ENCODE peak calls at places on chromosomes 4 and X, in six cellular contexts. One of them, this sample, is unnamed. For H3K27me3, the result is how much of the 10 kb centered on the place peaks cover.

GRCh38 chr4:8176547-8177399 is 18.2 kb upstream of the ABLIM2 start:
- DNase-seq in mammary epithelial cell: peak
- DNase-seq in HCT116: peak
- DNase-seq in heart right ventricle: no peak
- DNase-seq in lower lobe of right lung: peak
- DNase-seq in psoas muscle: no peak
- DNase-seq in this sample: no peak

GRCh38 chr4:92060333-92060732 is 243.4 kb upstream of the GRID2 start:
- DNase-seq in mammary epithelial cell: no peak
- DNase-seq in heart right ventricle: no peak
- DNase-seq in psoas muscle: no peak
- DNase-seq in lower lobe of right lung: no peak
- DNase-seq in HCT116: no peak
- DNase-seq in this sample: no peak

GRCh38 chr4:82885410-82885809 is 5.5 kb downstream of the SEC31A start:
- DNase-seq in HCT116: no peak
- DNase-seq in psoas muscle: no peak
- DNase-seq in lower lobe of right lung: no peak
- DNase-seq in mammary epithelial cell: no peak
- DNase-seq in heart right ventricle: no peak
- DNase-seq in this sample: no peak

GRCh38 chr4:116501954-116502353 is 583.4 kb downstream of the TRAM1L1 start:
- DNase-seq in HCT116: no peak
- DNase-seq in psoas muscle: no peak
- DNase-seq in mammary epithelial cell: peak
- DNase-seq in heart right ventricle: no peak
- DNase-seq in lower lobe of right lung: no peak
- DNase-seq in this sample: no peak

GRCh38 chrX:134717698-134718328 is 59.5 kb upstream of the PLAC1 start:
- DNase-seq in HCT116: no peak
- DNase-seq in heart right ventricle: no peak
- DNase-seq in psoas muscle: no peak
- DNase-seq in mammary epithelial cell: peak
- DNase-seq in lower lobe of right lung: no peak
- DNase-seq in this sample: no peak

GRCh38 chr4:28675582-28675981 is 1814.9 kb downstream of the STIM2 start:
- DNase-seq in mammary epithelial cell: peak
- DNase-seq in lower lobe of right lung: no peak
- DNase-seq in HCT116: no peak
- DNase-seq in psoas muscle: no peak
- DNase-seq in heart right ventricle: no peak
- DNase-seq in this sample: no peak

GRCh38 chr4:148273501-148273986 is 168.7 kb downstream of the NR3C2 start:
- DNase-seq in HCT116: no peak
- DNase-seq in lower lobe of right lung: no peak
- DNase-seq in heart right ventricle: peak
- DNase-seq in psoas muscle: no peak
- DNase-seq in mammary epithelial cell: no peak
- DNase-seq in this sample: no peak

GRCh38 chrX:116267511-116268040 is 97.0 kb downstream of the AGTR2 start:
- DNase-seq in HCT116: no peak
- DNase-seq in psoas muscle: no peak
- DNase-seq in mammary epithelial cell: peak
- DNase-seq in lower lobe of right lung: no peak
- DNase-seq in heart right ventricle: no peak
- DNase-seq in this sample: no peak

GRCh38 chr4:88188738-88189417 is 30.4 kb upstream of the ABCG2 start:
- DNase-seq in HCT116: no peak
- DNase-seq in lower lobe of right lung: no peak
- DNase-seq in heart right ventricle: no peak
- DNase-seq in mammary epithelial cell: peak
- DNase-seq in psoas muscle: no peak
- DNase-seq in this sample: no peak

GRCh38 chr4:156294577-156294976 is 340.9 kb upstream of the CTSO start:
- DNase-seq in HCT116: peak
- DNase-seq in lower lobe of right lung: no peak
- DNase-seq in psoas muscle: no peak
- DNase-seq in mammary epithelial cell: peak
- DNase-seq in heart right ventricle: no peak
- DNase-seq in this sample: peak

GRCh38 chrX:41759817-41760216 is 35.8 kb downstream of the GPR82 start:
- DNase-seq in lower lobe of right lung: no peak
- DNase-seq in heart right ventricle: no peak
- DNase-seq in HCT116: peak
- DNase-seq in mammary epithelial cell: peak
- DNase-seq in psoas muscle: no peak
- DNase-seq in this sample: peak

GRCh38 chr4:13523591-13524503 is 20.5 kb downstream of the NKX3-2 start:
- DNase-seq in HCT116: no peak
- DNase-seq in heart right ventricle: no peak
- DNase-seq in mammary epithelial cell: no peak
- DNase-seq in lower lobe of right lung: no peak
- DNase-seq in psoas muscle: no peak
- DNase-seq in this sample: no peak

GRCh38 chr4:61739899-61740298 is 539.8 kb downstream of the ADGRL3 start:
- DNase-seq in mammary epithelial cell: no peak
- DNase-seq in heart right ventricle: no peak
- DNase-seq in psoas muscle: no peak
- DNase-seq in HCT116: no peak
- DNase-seq in lower lobe of right lung: no peak
- DNase-seq in this sample: no peak

GRCh38 chr4:105895324-105895608 is at the start of gene NPNT:
- DNase-seq in lower lobe of right lung: no peak
- DNase-seq in mammary epithelial cell: no peak
- DNase-seq in psoas muscle: no peak
- DNase-seq in HCT116: no peak
- DNase-seq in heart right ventricle: no peak
- DNase-seq in this sample: peak

GRCh38 chrX:124194903-124195302 is 137.6 kb upstream of the TEX13D start:
- DNase-seq in lower lobe of right lung: no peak
- DNase-seq in psoas muscle: peak
- DNase-seq in heart right ventricle: no peak
- DNase-seq in HCT116: no peak
- DNase-seq in mammary epithelial cell: no peak
- DNase-seq in this sample: no peak

GRCh38 chrX:136491832-136492231 is 4.1 kb downstream of the BRS3 start:
- DNase-seq in HCT116: no peak
- DNase-seq in heart right ventricle: no peak
- DNase-seq in mammary epithelial cell: no peak
- DNase-seq in lower lobe of right lung: no peak
- DNase-seq in psoas muscle: no peak
- DNase-seq in this sample: no peak

GRCh38 chr4:142480244-142480643 is 365.9 kb downstream of the INPP4B start:
- DNase-seq in psoas muscle: no peak
- DNase-seq in lower lobe of right lung: no peak
- DNase-seq in heart right ventricle: no peak
- DNase-seq in HCT116: no peak
- DNase-seq in mammary epithelial cell: peak
- DNase-seq in this sample: no peak

GRCh38 chrX:19751068-19751467 is 136.3 kb downstream of the SH3KBP1 start:
- DNase-seq in psoas muscle: no peak
- DNase-seq in mammary epithelial cell: no peak
- DNase-seq in lower lobe of right lung: no peak
- DNase-seq in heart right ventricle: no peak
- DNase-seq in HCT116: no peak
- DNase-seq in this sample: no peak

GRCh38 chr4:126405369-126405982 is 1090.7 kb downstream of the FAT4 start:
- DNase-seq in heart right ventricle: no peak
- DNase-seq in HCT116: no peak
- DNase-seq in psoas muscle: no peak
- DNase-seq in mammary epithelial cell: peak
- DNase-seq in lower lobe of right lung: no peak
- DNase-seq in this sample: no peak

GRCh38 chr4:955931-956381 is 17.4 kb downstream of the DGKQ start:
- DNase-seq in heart right ventricle: no peak
- DNase-seq in lower lobe of right lung: no peak
- DNase-seq in HCT116: no peak
- DNase-seq in mammary epithelial cell: no peak
- DNase-seq in psoas muscle: no peak
- DNase-seq in this sample: no peak

GRCh38 chrX:9312922-9313867 is 151.7 kb upstream of the TBL1X start:
- DNase-seq in heart right ventricle: peak
- DNase-seq in mammary epithelial cell: no peak
- DNase-seq in lower lobe of right lung: peak
- DNase-seq in psoas muscle: peak
- DNase-seq in HCT116: peak
- DNase-seq in this sample: peak

DNA sequence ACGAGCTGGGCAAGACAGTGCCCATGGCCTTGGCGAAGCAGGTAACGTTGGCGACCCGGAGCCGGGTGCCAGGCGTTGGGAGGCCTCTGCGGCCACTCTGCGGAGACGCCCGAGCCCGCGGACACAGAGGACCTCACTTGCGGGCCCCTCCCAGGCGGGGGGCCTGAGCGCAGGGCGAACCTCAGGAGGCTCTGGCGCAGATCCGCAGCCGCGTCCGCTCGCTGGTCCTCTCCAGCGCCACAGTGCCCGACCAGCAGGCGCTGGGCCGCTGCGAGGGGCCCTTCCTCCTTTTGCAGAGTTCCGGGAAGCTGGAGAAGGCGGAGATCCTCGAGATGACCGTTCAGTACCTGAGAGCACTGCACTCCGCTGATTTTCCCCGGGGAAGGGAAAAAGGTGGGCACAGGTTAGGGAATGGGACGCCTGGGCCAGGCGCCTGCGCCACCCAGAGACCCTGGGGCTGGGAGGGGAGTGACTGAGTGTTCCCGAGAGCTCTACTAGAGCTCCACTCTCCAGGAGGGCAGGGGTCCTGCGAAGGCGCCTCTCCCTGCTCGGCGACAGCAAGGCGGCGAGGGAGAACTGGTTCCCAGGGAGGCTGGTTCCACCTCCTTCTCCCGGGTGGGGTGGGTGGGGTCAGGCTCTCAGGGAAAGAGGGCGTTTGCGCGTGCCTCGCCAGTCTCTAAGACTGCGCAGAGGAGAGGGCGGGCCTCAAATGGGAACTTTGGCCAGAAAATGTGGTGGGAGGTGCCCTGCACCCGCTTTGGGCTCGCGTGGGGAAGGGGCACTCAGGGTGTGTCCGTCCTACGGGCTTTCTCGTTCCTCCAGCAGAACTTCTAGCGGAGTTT is 1.4 kb downstream of the HELT start:
- DNase-seq in lower lobe of right lung: no peak
- DNase-seq in psoas muscle: no peak
- DNase-seq in HCT116: no peak
- DNase-seq in heart right ventricle: no peak
- DNase-seq in mammary epithelial cell: peak
- DNase-seq in this sample: no peak
- H3K4me3 ChIP-seq in lower lobe of right lung: peak
- H3K4me3 ChIP-seq in psoas muscle: peak
- H3K4me3 ChIP-seq in HCT116: no peak
- H3K4me3 ChIP-seq in heart right ventricle: no peak
- H3K4me3 ChIP-seq in mammary epithelial cell: no peak
- H3K4me3 ChIP-seq in this sample: no peak

GRCh38 chr4:154490589-154491340 is 834 bp downstream of the DCHS2 start:
- DNase-seq in psoas muscle: peak
- DNase-seq in heart right ventricle: no peak
- DNase-seq in lower lobe of right lung: no peak
- DNase-seq in HCT116: no peak
- DNase-seq in mammary epithelial cell: no peak
- DNase-seq in this sample: no peak

GRCh38 chr4:154490261-154490588 is 1.4 kb downstream of the DCHS2 start:
- DNase-seq in heart right ventricle: no peak
- DNase-seq in psoas muscle: peak
- DNase-seq in lower lobe of right lung: no peak
- DNase-seq in HCT116: no peak
- DNase-seq in mammary epithelial cell: no peak
- DNase-seq in this sample: no peak

GRCh38 chr4:154491341-154491679 is 289 bp downstream of the DCHS2 start:
- DNase-seq in lower lobe of right lung: no peak
- DNase-seq in psoas muscle: no peak
- DNase-seq in heart right ventricle: no peak
- DNase-seq in mammary epithelial cell: peak
- DNase-seq in HCT116: no peak
- DNase-seq in this sample: no peak

GRCh38 chr4:154491731-154492249 is at the start of gene DCHS2:
- DNase-seq in psoas muscle: peak
- DNase-seq in HCT116: no peak
- DNase-seq in heart right ventricle: no peak
- DNase-seq in mammary epithelial cell: peak
- DNase-seq in lower lobe of right lung: no peak
- DNase-seq in this sample: peak

GRCh38 chr4:154492288-154492687 is 689 bp upstream of the DCHS2 start:
- DNase-seq in psoas muscle: no peak
- DNase-seq in lower lobe of right lung: no peak
- DNase-seq in HCT116: no peak
- DNase-seq in mammary epithelial cell: no peak
- DNase-seq in heart right ventricle: no peak
- DNase-seq in this sample: no peak
- H3K27me3 ChIP-seq in psoas muscle: half or more
- H3K27me3 ChIP-seq in lower lobe of right lung: half or more
- H3K27me3 ChIP-seq in HCT116: under half
- H3K27me3 ChIP-seq in mammary epithelial cell: under half
- H3K27me3 ChIP-seq in heart right ventricle: half or more
- H3K27me3 ChIP-seq in this sample: under half

GRCh38 chrX:114580336-114580735 is 3.5 kb upstream of the HTR2C start:
- DNase-seq in HCT116: no peak
- DNase-seq in lower lobe of right lung: no peak
- DNase-seq in psoas muscle: no peak
- DNase-seq in mammary epithelial cell: no peak
- DNase-seq in heart right ventricle: no peak
- DNase-seq in this sample: no peak
- TF ChIP-seq CTCF in HCT116: peak
- TF ChIP-seq CTCF in lower lobe of right lung: no peak
- TF ChIP-seq CTCF in psoas muscle: no peak
- TF ChIP-seq CTCF in mammary epithelial cell: no peak
- TF ChIP-seq CTCF in heart right ventricle: no peak
- TF ChIP-seq CTCF in this sample: no peak

DNA sequence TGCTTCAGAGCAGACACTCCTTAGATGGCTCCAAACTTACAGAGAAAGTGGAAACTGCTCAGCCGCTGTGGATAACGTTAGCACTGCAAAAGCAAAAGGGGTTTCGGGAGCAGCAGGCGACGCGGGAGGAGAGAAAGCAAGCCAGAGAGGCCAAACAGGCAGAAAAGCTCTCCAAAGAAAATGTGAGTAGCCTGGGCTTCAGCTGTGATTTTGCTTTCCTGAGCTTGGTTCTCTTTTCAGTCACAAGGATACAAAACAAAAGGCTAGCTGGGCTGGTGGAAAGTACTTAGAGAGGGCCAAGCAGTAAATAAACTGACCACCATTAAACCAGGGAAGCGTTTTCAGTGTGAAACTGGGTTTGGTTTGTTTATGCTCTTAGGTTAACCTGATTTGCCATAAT is 63.9 kb downstream of the AASDH start:
- DNase-seq in HCT116: no peak
- DNase-seq in heart right ventricle: no peak
- DNase-seq in psoas muscle: no peak
- DNase-seq in lower lobe of right lung: no peak
- DNase-seq in mammary epithelial cell: no peak
- DNase-seq in this sample: no peak
- H3K4me3 ChIP-seq in HCT116: no peak
- H3K4me3 ChIP-seq in heart right ventricle: no peak
- H3K4me3 ChIP-seq in psoas muscle: no peak
- H3K4me3 ChIP-seq in lower lobe of right lung: no peak
- H3K4me3 ChIP-seq in mammary epithelial cell: no peak
- H3K4me3 ChIP-seq in this sample: no peak

This sample was measured in GM06990.